ENCODE peak calls at places on chromosomes 7 and 10, in six cellular contexts. B is A549; P is lower lobe of right lung; Q is CD4-positive, CD25-positive, alpha-beta regulatory T cell; U is mesenchymal stem cell; O is astrocyte. Y is an unnamed sample. For H3K9me3, the result is how much of the 10 kb centered on the place peaks cover.

GRCh38 chr10:102132193-102132562 is 662 bp upstream of the PPRC1 start:
- DNase-seq in B (no peak), P (no peak), Q (no peak), U (no peak), O (no peak), Y (no peak)

GRCh38 chr7:120260111-120260510 is 12.9 kb upstream of the KCND2 start:
- DNase-seq in B (no peak), P (no peak), Q (no peak), U (no peak), O (no peak), Y (no peak)

GRCh38 chr10:31353574-31353973 is 34.6 kb downstream of the ZEB1 start:
- DNase-seq in B (peak), P (no peak), Q (peak), U (peak), O (peak), Y (no peak)

GRCh38 chr7:40223451-40224112 is 88.8 kb downstream of the SUGCT start:
- DNase-seq in B (no peak), P (no peak), Q (no peak), U (no peak), O (no peak), Y (no peak)

GRCh38 chr7:30556854-30557644 is 37.6 kb upstream of the GARS1 start:
- DNase-seq in B (no peak), P (no peak), Q (no peak), U (no peak), O (peak), Y (no peak)

GRCh38 chr10:111137012-111137411 is 60.2 kb downstream of the ADRA2A start:
- DNase-seq in B (no peak), P (no peak), Q (no peak), U (no peak), O (no peak), Y (no peak)

GRCh38 chr10:117000580-117000979 is 4.4 kb downstream of the SHTN1 start:
- DNase-seq in B (no peak), P (no peak), Q (no peak), U (no peak), O (no peak), Y (no peak)

GRCh38 chr10:71239946-71240795 is 27.8 kb downstream of the UNC5B start:
- DNase-seq in B (no peak), P (no peak), Q (no peak), U (peak), O (no peak), Y (no peak)

GRCh38 chr10:104072786-104073185 is 12.9 kb downstream of the COL17A1 start:
- DNase-seq in B (no peak), P (no peak), Q (peak), U (no peak), O (no peak), Y (no peak)

GRCh38 chr10:13717936-13718772 is 131.4 kb downstream of the PRPF18 start:
- DNase-seq in B (no peak), P (peak), Q (peak), U (peak), O (peak), Y (peak)

GRCh38 chr10:10131984-10132383 is 885.7 kb upstream of the CELF2 start:
- DNase-seq in B (no peak), P (no peak), Q (no peak), U (peak), O (no peak), Y (no peak)
- H3K9me3 ChIP-seq in B (under half), P (under half), Q (under half), U (under half), O (under half), Y (under half)

GRCh38 chr10:130719447-130719752 is 583.2 kb downstream of the GLRX3 start:
- DNase-seq in B (no peak), P (no peak), Q (no peak), U (no peak), O (no peak), Y (no peak)

GRCh38 chr10:130721971-130722370 is 585.8 kb downstream of the GLRX3 start:
- DNase-seq in B (no peak), P (no peak), Q (no peak), U (no peak), O (no peak), Y (no peak)

GRCh38 chr10:130723704-130724103 is 587.5 kb downstream of the GLRX3 start:
- DNase-seq in B (no peak), P (no peak), Q (no peak), U (no peak), O (no peak), Y (no peak)

GRCh38 chr10:130717088-130717487 is 580.9 kb downstream of the GLRX3 start:
- DNase-seq in B (no peak), P (no peak), Q (no peak), U (no peak), O (no peak), Y (no peak)

DNA sequence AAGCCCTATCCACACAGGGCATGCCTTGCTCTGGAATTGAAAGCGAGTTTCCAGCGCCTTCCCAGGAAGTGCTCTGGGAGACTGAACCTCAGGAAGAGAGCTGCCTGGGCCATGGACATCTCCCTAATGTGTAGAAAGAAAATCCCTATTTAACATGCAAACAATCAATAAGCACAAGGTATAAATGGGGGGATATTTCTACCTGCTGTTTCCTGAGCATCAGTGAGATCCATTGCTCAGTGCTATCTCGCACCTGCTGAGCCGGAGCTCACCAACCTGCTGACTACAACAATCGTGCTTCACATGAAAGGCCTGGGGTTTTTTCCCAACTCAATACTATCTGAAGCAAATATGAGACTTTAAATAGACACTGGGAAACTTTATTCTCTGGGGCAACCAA is 584.0 kb downstream of the GLRX3 start:
- DNase-seq in B (no peak), P (no peak), Q (no peak), U (no peak), O (no peak), Y (no peak)
- H3K9me3 ChIP-seq in B (under half), P (under half), Q (under half), U (under half), O (under half), Y (half or more)

DNA sequence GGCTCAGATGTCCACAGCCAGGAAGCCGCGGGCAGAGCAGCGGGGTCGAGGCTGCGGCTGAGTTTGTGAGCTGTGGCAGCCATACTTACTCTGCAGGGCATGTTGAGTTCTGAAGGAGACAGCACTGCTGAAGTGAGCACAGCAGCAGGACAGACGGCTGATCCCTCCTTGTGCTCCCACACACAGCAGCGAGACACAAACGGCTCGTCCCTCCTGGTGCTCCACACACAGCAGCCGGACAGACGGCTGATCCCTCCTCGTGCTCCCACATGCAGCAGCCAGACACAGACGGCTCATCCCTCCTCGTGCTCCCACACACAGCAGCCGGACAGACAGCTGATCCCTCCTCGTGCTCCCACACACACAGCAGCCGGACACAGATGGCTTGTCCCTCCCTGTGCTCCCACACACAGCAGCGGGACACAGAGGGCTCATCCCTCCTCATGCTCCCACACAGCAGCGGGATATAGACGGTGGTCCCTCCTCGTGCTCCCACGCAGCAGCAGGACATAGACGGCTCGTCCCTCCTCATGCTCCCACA is 305.1 kb downstream of the PTPRN2 start:
- DNase-seq in B (no peak), P (no peak), Q (no peak), U (no peak), O (no peak), Y (no peak)
- H3K9me3 ChIP-seq in B (under half), P (under half), Q (under half), U (under half), O (under half), Y (half or more)

DNA sequence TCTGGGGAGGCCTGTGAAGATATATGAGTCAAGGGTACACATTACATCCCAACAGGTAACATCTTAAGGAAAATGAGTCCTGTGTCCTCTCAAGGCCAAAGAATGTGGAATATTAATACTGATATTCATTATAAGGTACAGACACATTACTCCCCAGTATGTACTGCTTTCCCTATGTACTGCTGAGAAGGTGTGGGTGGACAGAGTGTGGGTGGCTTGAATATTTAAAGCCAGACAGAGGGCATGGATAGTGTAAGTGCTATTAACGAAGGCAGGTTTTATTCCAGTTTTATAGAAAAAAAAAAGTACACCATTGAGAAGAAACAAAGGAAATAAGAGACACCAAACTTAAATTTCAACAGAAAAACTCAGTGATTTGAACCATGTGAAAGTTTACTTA is 1054.4 kb downstream of the XPNPEP1 start:
- DNase-seq in B (no peak), P (no peak), Q (no peak), U (no peak), O (no peak), Y (no peak)
- H3K9me3 ChIP-seq in B (under half), P (under half), Q (under half), U (under half), O (under half), Y (under half)

DNA sequence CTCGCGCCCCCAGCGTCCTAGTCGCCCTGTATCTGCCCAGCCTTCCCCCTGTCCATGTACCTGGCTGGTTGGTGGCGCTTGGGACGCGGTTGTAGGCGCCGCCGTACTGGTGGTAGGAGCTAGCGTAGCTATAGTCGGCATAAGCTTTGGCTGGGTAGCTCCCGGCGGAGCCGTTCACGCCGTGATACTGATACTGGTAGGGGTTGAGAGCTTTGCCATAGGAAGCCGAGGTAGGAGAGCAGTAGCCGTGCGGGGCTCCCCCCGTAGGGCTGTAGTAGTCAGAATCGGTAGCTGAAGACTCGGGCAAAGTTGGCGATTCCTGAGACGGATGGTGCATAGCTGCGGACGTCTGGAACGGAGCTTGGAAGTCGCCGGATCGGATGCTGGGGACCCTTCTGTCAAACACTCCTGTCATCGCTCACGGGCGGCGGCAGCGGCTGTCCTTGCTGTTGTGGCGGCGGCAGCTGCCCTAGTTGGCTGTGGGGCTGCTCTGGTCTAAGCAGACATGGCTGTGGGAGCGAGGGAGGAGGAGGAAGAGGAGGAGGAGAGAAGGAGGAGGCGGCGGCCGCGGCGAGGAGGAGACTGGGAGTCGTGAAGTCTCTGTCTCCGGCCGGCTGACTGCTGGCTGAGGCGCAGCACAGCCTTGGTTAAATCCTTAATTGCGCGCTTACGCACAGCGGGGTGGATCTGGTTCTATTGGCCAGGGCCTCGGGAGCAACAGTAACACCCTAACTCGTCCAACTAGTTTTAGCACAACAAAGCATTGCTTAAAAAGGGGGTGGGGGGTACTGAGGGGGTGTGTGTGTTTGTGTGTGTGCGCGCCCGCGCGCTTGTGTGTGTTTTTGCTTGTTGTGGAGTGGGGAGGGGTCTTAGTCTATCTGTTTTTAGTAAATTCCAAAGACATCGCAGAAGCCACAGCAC is at the start of gene DLX5:
- DNase-seq in B (no peak), P (no peak), Q (no peak), U (no peak), O (peak), Y (no peak)
- H3K9me3 ChIP-seq in B (under half), P (under half), Q (under half), U (under half), O (under half), Y (under half)